ENCODE peak calls at places on chromosomes 11 and 22, in nine cellular contexts. R is kidney epithelial cell; Z is CD8-positive, alpha-beta memory T cell; L is NCI-H510A; X is EL; W is NCI-H1436; B is SIG-M5; P is activated CD4-positive, alpha-beta T cell treated with anti-CD3 and anti-CD28 coated beads, Interleukin-2, amount 50 U/mL, for 1 hour; S is omental fat pad. M is an unnamed sample.

GRCh38 chr11:110123003-110123402 is 29.8 kb downstream of the ZC3H12C start:
- DNase-seq in W (no peak), X (peak), P (no peak), R (no peak), Z (no peak), S (no peak), B (no peak), L (no peak), M (no peak)

GRCh38 chr11:6251120-6251733 is 8.4 kb upstream of the CCKBR start:
- DNase-seq in L (peak), W (no peak), Z (peak), S (no peak), B (no peak), P (peak), X (peak), R (no peak), M (peak)

GRCh38 chr11:46247664-46248063 is 29.8 kb upstream of the CREB3L1 start:
- DNase-seq in S (no peak), R (no peak), X (peak), L (no peak), W (peak), B (no peak), P (peak), Z (no peak), M (peak)

GRCh38 chr22:36461665-36462474 is 19.6 kb downstream of the TXN2 start:
- DNase-seq in Z (no peak), S (no peak), X (peak), B (no peak), L (peak), W (peak), P (no peak), R (peak), M (no peak)

GRCh38 chr22:37410174-37411055 is 16.9 kb downstream of the ELFN2 start:
- DNase-seq in B (no peak), S (no peak), Z (no peak), W (no peak), X (no peak), L (no peak), P (no peak), R (no peak), M (no peak)

GRCh38 chr22:39583066-39583667 is 12.6 kb downstream of the CACNA1I start:
- DNase-seq in L (no peak), Z (no peak), X (no peak), R (no peak), W (no peak), S (no peak), B (no peak), P (no peak), M (no peak)

GRCh38 chr22:47996446-47996857 is 1234.0 kb downstream of the TBC1D22A start:
- DNase-seq in P (no peak), L (peak), S (no peak), X (no peak), W (no peak), B (no peak), R (no peak), Z (no peak), M (no peak)

GRCh38 chr22:28799125-28799833 is 1.1 kb downstream of the XBP1 start:
- DNase-seq in P (no peak), X (peak), L (no peak), B (peak), R (peak), S (peak), W (no peak), Z (no peak), M (no peak)

GRCh38 chr11:121538054-121538453 is 85.3 kb upstream of the SORL1-AS1 start:
- DNase-seq in P (no peak), W (no peak), R (no peak), S (no peak), B (no peak), L (no peak), X (no peak), Z (no peak), M (no peak)

GRCh38 chr11:122059565-122059964 is 56.5 kb downstream of the BLID start:
- DNase-seq in L (no peak), Z (no peak), W (no peak), B (no peak), X (no peak), R (no peak), S (no peak), P (no peak), M (no peak)

GRCh38 chr11:60098508-60098907 is 10.0 kb downstream of the MS4A2 start:
- DNase-seq in W (no peak), B (no peak), L (no peak), S (no peak), R (peak), P (no peak), Z (no peak), X (no peak), M (no peak)

GRCh38 chr11:70233511-70233919 is 30.4 kb downstream of the FADD start:
- DNase-seq in X (peak), B (no peak), L (no peak), R (peak), W (no peak), P (no peak), S (no peak), Z (no peak), M (no peak)

GRCh38 chr22:36569999-36570398 is 41.0 kb upstream of the EIF3D start:
- DNase-seq in P (no peak), L (peak), B (no peak), X (peak), S (no peak), R (no peak), W (no peak), Z (no peak), M (no peak)

GRCh38 chr11:77400775-77401469 is 73.0 kb downstream of the PAK1 start:
- DNase-seq in W (no peak), X (no peak), B (no peak), Z (no peak), R (no peak), S (no peak), L (no peak), P (no peak), M (no peak)

GRCh38 chr11:1931326-1931725 is 11.8 kb downstream of the TNNT3 start:
- DNase-seq in R (no peak), B (no peak), S (no peak), X (no peak), P (no peak), W (no peak), L (no peak), Z (no peak), M (no peak)

GRCh38 chr22:28015056-28015445 is 96.0 kb upstream of the PITPNB start:
- DNase-seq in L (no peak), Z (no peak), S (no peak), B (no peak), W (no peak), R (no peak), P (no peak), X (no peak), M (no peak)

GRCh38 chr22:25956801-25957200 is 212.5 kb upstream of the SEZ6L start:
- DNase-seq in B (no peak), P (no peak), R (no peak), S (no peak), X (no peak), Z (no peak), L (no peak), W (no peak), M (no peak)

GRCh38 chr11:69400140-69400539 is 81.3 kb upstream of the LINC01488 start:
- DNase-seq in L (no peak), W (no peak), Z (no peak), X (no peak), P (no peak), R (no peak), S (no peak), B (no peak), M (no peak)

GRCh38 chr11:3055881-3056280 is 1.3 kb downstream of the CARS1 start:
- DNase-seq in Z (no peak), P (no peak), S (no peak), W (no peak), R (no peak), L (no peak), B (no peak), X (no peak), M (no peak)

GRCh38 chr11:16881074-16881709 is 133.0 kb downstream of the PLEKHA7 start:
- DNase-seq in P (no peak), R (peak), B (no peak), S (no peak), Z (no peak), W (no peak), L (no peak), X (peak), M (no peak)

GRCh38 chr11:118239509-118239908 is 12.7 kb downstream of the MPZL3 start:
- DNase-seq in B (no peak), P (no peak), W (no peak), Z (no peak), R (no peak), X (no peak), L (no peak), S (no peak), M (no peak)

GRCh38 chr11:61080526-61080925 is 21.8 kb upstream of the CD5 start:
- DNase-seq in S (no peak), B (no peak), X (no peak), L (no peak), P (no peak), R (no peak), W (no peak), Z (peak), M (peak)

GRCh38 chr11:46675288-46675851 is 25.0 kb downstream of the ARHGAP1 start:
- DNase-seq in S (peak), W (no peak), R (no peak), P (no peak), B (no peak), L (no peak), X (peak), Z (peak), M (no peak)

GRCh38 chr11:85536438-85536837 is 90.7 kb downstream of the DLG2 start:
- DNase-seq in P (no peak), W (no peak), R (no peak), Z (no peak), X (no peak), L (no peak), S (no peak), B (no peak), M (no peak)

GRCh38 chr11:20933958-20934357 is 264.6 kb downstream of the NELL1 start:
- DNase-seq in S (no peak), X (no peak), W (no peak), Z (no peak), L (no peak), B (no peak), R (no peak), P (no peak), M (no peak)

GRCh38 chr11:107704432-107704831 is 7.4 kb downstream of the SLN start:
- DNase-seq in S (no peak), R (peak), Z (no peak), P (no peak), B (no peak), X (peak), W (no peak), L (no peak), M (no peak)

GRCh38 chr22:35785181-35785923 is 67.7 kb downstream of the APOL5 start:
- DNase-seq in Z (no peak), S (no peak), P (no peak), X (peak), L (no peak), B (no peak), W (no peak), R (no peak), M (no peak)

GRCh38 chr11:18368236-18368635 is 26.1 kb upstream of the LDHA start:
- DNase-seq in P (no peak), S (no peak), R (no peak), L (no peak), X (peak), Z (no peak), W (no peak), B (no peak), M (no peak)

GRCh38 chr11:74466916-74467885 is at the start of gene KCNE3:
- DNase-seq in Z (no peak), L (no peak), X (peak), S (peak), W (no peak), B (no peak), R (no peak), P (no peak), M (no peak)

GRCh38 chr11:69378303-69379141 is 84.6 kb downstream of the MYEOV start:
- DNase-seq in S (no peak), X (no peak), R (no peak), P (no peak), Z (peak), B (no peak), L (no peak), W (no peak), M (no peak)

GRCh38 chr11:20097319-20098221 is 62.7 kb downstream of the DBX1 start:
- DNase-seq in S (no peak), R (peak), X (peak), L (peak), P (no peak), W (no peak), Z (no peak), B (no peak), M (no peak)

GRCh38 chr11:45027312-45027711 is 76.6 kb upstream of the TP53I11 start:
- DNase-seq in S (no peak), B (no peak), X (no peak), L (no peak), W (no peak), R (no peak), Z (no peak), P (no peak), M (no peak)

GRCh38 chr11:2271327-2272240 is 1.2 kb upstream of the ASCL2 start:
- DNase-seq in X (no peak), W (no peak), S (peak), L (no peak), B (no peak), R (no peak), Z (no peak), P (no peak), M (no peak)

GRCh38 chr22:20296598-20296997 is 23.3 kb downstream of the DGCR6L start:
- DNase-seq in X (no peak), L (no peak), R (no peak), B (no peak), S (no peak), P (no peak), Z (no peak), W (no peak), M (no peak)

GRCh38 chr11:73982595-73982989 is at the start of gene UCP2:
- DNase-seq in L (peak), R (no peak), Z (peak), X (peak), B (peak), P (peak), W (peak), S (peak), M (peak)

GRCh38 chr22:20977516-20978170 is 4.5 kb upstream of the LZTR1 start:
- DNase-seq in L (no peak), X (no peak), P (no peak), W (no peak), R (no peak), B (no peak), Z (no peak), S (no peak), M (no peak)

GRCh38 chr11:1437500-1437899 is 47.8 kb downstream of the BRSK2 start:
- DNase-seq in S (no peak), L (no peak), B (no peak), W (no peak), P (no peak), Z (no peak), X (peak), R (no peak), M (no peak)

M was measured in stimulated activated naive CD4-positive, alpha-beta T cell.